ENCODE peak calls at places on chromosomes 16 and 17, in four cellular contexts. C, G, O and D are unnamed samples.

GRCh38 chr16:53717577-53717976 is 13.6 kb downstream of the FTO start:
- DNase-seq in C (no peak), G (no peak), O (no peak), D (no peak)

GRCh38 chr17:42010898-42011516 is 6.2 kb downstream of the DNAJC7 start:
- DNase-seq in C (no peak), G (peak; percentile 36), O (peak; percentile 21), D (no peak)

GRCh38 chr17:57293077-57293476 is 36.8 kb downstream of the MSI2 start:
- DNase-seq in C (peak; percentile 62), G (no peak), O (no peak), D (peak; percentile 86)

GRCh38 chr16:69890114-69890890 is 60.8 kb upstream of the CLEC18A start:
- DNase-seq in C (peak; percentile 75), G (peak; percentile 84), O (peak; percentile 64), D (peak; percentile 90)

GRCh38 chr17:73561066-73561465 is 83.2 kb downstream of the SDK2 start:
- DNase-seq in C (no peak), G (no peak), O (no peak), D (no peak)

GRCh38 chr17:57256708-57257112 is 387 bp downstream of the MSI2 start:
- DNase-seq in C (peak; percentile 62), G (no peak), O (peak; percentile 52), D (no peak)

GRCh38 chr16:75304521-75305363 is 53.3 kb upstream of the BCAR1 start:
- DNase-seq in C (peak; percentile 82), G (peak; percentile 39), O (no peak), D (peak; percentile 88)

GRCh38 chr16:82050909-82051357 is 15.9 kb downstream of the HSD17B2 start:
- DNase-seq in C (no peak), G (no peak), O (no peak), D (no peak)

GRCh38 chr17:75490953-75491649 is 24.2 kb downstream of the CASKIN2 start:
- DNase-seq in C (no peak), G (no peak), O (no peak), D (no peak)

GRCh38 chr16:11024333-11025053 is 80.1 kb downstream of the CLEC16A start:
- DNase-seq in C (no peak), G (no peak), O (no peak), D (no peak)

GRCh38 chr16:68700120-68700519 is 37.0 kb upstream of the CDH1 start:
- DNase-seq in C (no peak), G (no peak), O (no peak), D (no peak)

GRCh38 chr17:21286066-21286770 is 1.7 kb downstream of the MAP2K3 start:
- DNase-seq in C (peak; percentile 94), G (peak; percentile 47), O (peak; percentile 45), D (peak; percentile 97)

GRCh38 chr17:3636908-3637373 is 381 bp downstream of the CTNS start:
- DNase-seq in C (no peak), G (no peak), O (peak; percentile 56), D (no peak)

GRCh38 chr16:27232061-27232841 is 28.9 kb downstream of the KDM8 start:
- DNase-seq in C (no peak), G (no peak), O (no peak), D (no peak)

GRCh38 chr16:73020409-73020884 is 27.5 kb downstream of the ZFHX3 start:
- DNase-seq in C (peak; percentile 54), G (peak; percentile 63), O (no peak), D (no peak)

GRCh38 chr17:44741316-44741715 is 17.5 kb upstream of the ADAM11 start:
- DNase-seq in C (no peak), G (no peak), O (no peak), D (no peak)

GRCh38 chr17:18247613-18248001 is 10.9 kb downstream of the FLII start:
- DNase-seq in C (no peak), G (no peak), O (no peak), D (peak; percentile 78)

GRCh38 chr17:39604911-39605491 is 2.7 kb downstream of the NEUROD2 start:
- DNase-seq in C (no peak), G (no peak), O (no peak), D (no peak)

GRCh38 chr16:67489401-67490083 is 6.2 kb upstream of the AGRP start:
- DNase-seq in C (no peak), G (no peak), O (no peak), D (no peak)

GRCh38 chr16:85555549-85556455 is 57.3 kb upstream of the GSE1 start:
- DNase-seq in C (peak; percentile 70), G (peak; percentile 71), O (no peak), D (no peak)

GRCh38 chr17:57413848-57414651 is 157.7 kb downstream of the MSI2 start:
- DNase-seq in C (peak; percentile 56), G (no peak), O (no peak), D (no peak)

GRCh38 chr16:7452090-7452489 is 119.4 kb downstream of the RBFOX1 start:
- DNase-seq in C (no peak), G (no peak), O (no peak), D (no peak)

GRCh38 chr16:15907863-15908478 is 19.6 kb upstream of the CEP20 start:
- DNase-seq in C (peak; percentile 12), G (peak; percentile 74), O (peak; percentile 72), D (no peak)

GRCh38 chr17:81665205-81666091 is 957 bp downstream of the OXLD1 start:
- DNase-seq in C (no peak), G (no peak), O (peak; percentile 23), D (peak; percentile 75)

GRCh38 chr17:28811594-28812135 is 30.9 kb downstream of the FAM222B start:
- DNase-seq in C (peak; percentile 53), G (no peak), O (peak; percentile 40), D (no peak)

GRCh38 chr16:70789231-70789926 is 11.6 kb downstream of the VAC14 start:
- DNase-seq in C (peak; percentile 32), G (peak; percentile 69), O (no peak), D (no peak)

GRCh38 chr17:7673239-7673638 is 14.1 kb downstream of the TP53 start:
- DNase-seq in C (no peak), G (no peak), O (peak; percentile 34), D (no peak)

GRCh38 chr16:85137323-85138072 is 25.2 kb upstream of the CIBAR2 start:
- DNase-seq in C (peak; percentile 92), G (peak; percentile 85), O (peak; percentile 25), D (peak; percentile 98)

GRCh38 chr16:1340730-1341494 is 7.5 kb downstream of the BAIAP3 start:
- DNase-seq in C (no peak), G (no peak), O (no peak), D (no peak)

GRCh38 chr17:16912021-16912962 is 59.6 kb downstream of the TNFRSF13B start:
- DNase-seq in C (no peak), G (no peak), O (no peak), D (peak; percentile 18)

GRCh38 chr17:59752446-59752845 is 45.0 kb downstream of the VMP1 start:
- DNase-seq in C (no peak), G (no peak), O (no peak), D (no peak)

GRCh38 chr17:79836952-79837887 is 2.0 kb downstream of the CBX4 start:
- DNase-seq in C (peak; percentile 89), G (peak; percentile 60), O (peak; percentile 63), D (peak; percentile 95)

GRCh38 chr16:71459510-71459909 is 2.5 kb downstream of the ZNF23 start:
- DNase-seq in C (no peak), G (no peak), O (no peak), D (no peak)

GRCh38 chr17:79706931-79707382 is 23.8 kb upstream of the ENPP7 start:
- DNase-seq in C (peak; percentile 52), G (no peak), O (peak; percentile 32), D (no peak)

GRCh38 chr16:74280448-74280847 is 16.2 kb upstream of the PSMD7 start:
- DNase-seq in C (no peak), G (no peak), O (no peak), D (no peak)
- TF ChIP-seq CTCF in C (no peak), G (no peak), O (no peak), D (no peak)

GRCh38 chr16:35560637-35560984 is 2101.2 kb downstream of the TP53TG3F start:
- DNase-seq in C (no peak), G (no peak), O (no peak), D (no peak)

GRCh38 chr16:35562471-35562870 is 2103.1 kb downstream of the TP53TG3F start:
- DNase-seq in C (no peak), G (no peak), O (no peak), D (no peak)

GRCh38 chr16:35561346-35561745 is 2101.9 kb downstream of the TP53TG3F start:
- DNase-seq in C (no peak), G (no peak), O (no peak), D (no peak)

GRCh38 chr16:35557731-35558130 is 2098.3 kb downstream of the TP53TG3F start:
- DNase-seq in C (no peak), G (no peak), O (no peak), D (no peak)

DNA sequence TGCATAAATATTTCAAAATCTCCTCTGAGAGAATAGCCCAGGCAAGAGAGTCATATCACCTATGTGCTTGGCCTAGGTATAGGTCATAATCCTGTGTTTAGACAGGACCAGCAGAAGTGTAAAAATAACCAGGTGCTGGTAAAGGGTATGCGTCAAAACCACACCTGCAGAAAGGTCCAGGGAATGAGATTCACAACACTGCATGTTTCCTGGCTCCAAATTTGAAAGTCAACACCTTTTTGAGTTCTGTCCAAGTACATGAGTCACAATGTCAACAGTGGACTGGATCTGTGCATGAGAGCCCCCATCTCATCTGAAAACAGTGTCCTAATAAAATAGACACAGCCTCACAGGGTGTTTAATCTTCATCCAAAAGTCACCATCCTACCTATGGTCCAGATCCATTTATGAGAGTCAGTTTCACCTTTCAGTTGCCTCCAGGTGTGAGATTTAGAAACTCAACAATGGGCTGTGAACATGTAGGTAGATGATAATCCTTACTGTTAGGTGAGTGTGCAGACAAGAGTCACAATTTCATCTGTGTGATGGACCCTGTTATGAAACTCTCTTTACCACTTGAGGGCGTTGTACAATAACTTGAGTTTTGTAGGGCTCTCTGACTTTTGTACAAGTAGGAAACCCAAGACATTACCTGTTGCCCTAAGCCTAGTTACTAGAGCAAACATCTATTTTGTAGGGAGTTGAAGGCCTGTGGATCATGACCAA is 2100.7 kb downstream of the TP53TG3F start:
- DNase-seq in C (no peak), G (no peak), O (no peak), D (no peak)
- H3K9me3 ChIP-seq in C (no peaks in the 10 kb centered on the region), G (peaks cover 3% of the 10 kb centered on the region), O (peaks cover 21% of the 10 kb centered on the region), D (no peaks in the 10 kb centered on the region)

GRCh38 chr16:48050871-48051270 is 104.9 kb downstream of the ABCC12 start:
- DNase-seq in C (no peak), G (no peak), O (no peak), D (no peak)

GRCh38 chr16:48054881-48055601 is 100.8 kb downstream of the ABCC12 start:
- DNase-seq in C (peak; percentile 72), G (peak; percentile 51), O (peak; percentile 75), D (no peak)

GRCh38 chr16:48053346-48053745 is 102.4 kb downstream of the ABCC12 start:
- DNase-seq in C (peak; percentile 67), G (no peak), O (peak; percentile 73), D (no peak)

GRCh38 chr16:48049832-48050231 is 106.0 kb downstream of the ABCC12 start:
- DNase-seq in C (no peak), G (no peak), O (no peak), D (no peak)

DNA sequence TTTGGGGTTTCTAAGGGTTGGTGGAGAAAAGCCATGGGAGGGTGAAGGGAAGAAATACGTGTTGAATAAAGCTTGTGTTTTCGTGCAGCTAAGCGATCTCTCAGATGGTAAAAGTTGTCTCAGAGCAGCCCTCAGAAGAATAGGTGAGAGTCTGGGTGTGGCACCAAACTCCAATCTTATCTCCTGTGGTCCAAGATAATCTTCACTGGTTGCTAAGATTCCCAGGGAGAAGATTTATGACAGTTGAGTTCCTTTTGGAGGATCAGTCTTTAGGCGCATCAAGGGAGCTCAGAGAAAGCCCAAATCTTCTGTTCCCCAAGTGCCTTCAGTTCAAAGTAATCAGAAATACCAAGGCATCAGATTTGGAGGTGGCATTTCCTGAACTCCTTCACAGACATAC is 103.1 kb downstream of the ABCC12 start:
- DNase-seq in C (no peak), G (no peak), O (no peak), D (no peak)
- TF ChIP-seq CTCF in C (no peak), G (no peak), O (no peak), D (no peak)

GRCh38 chr16:35207059-35207999 is 1747.9 kb downstream of the TP53TG3F start:
- DNase-seq in C (no peak), G (peak; percentile 65), O (no peak), D (peak; percentile 64)
- H3K9me3 ChIP-seq in C (no peaks in the 10 kb centered on the region), G (no peaks in the 10 kb centered on the region), O (peaks cover 10% of the 10 kb centered on the region), D (no peaks in the 10 kb centered on the region)